ENCODE peak calls at places on chromosomes 16 and 17, in four cellular contexts. R is fibroblast of villous mesenchyme, C is right atrium auricular region, U is cardiac muscle cell. A is an unnamed sample.

GRCh38 chr17:75490173-75490743 is 25.1 kb downstream of the CASKIN2 start:
- DNase-seq in R (no peak), C (no peak), U (no peak), A (no peak)

GRCh38 chr17:12201294-12201693 is 180.6 kb downstream of the MAP2K4 start:
- DNase-seq in U (no peak), C (no peak), R (no peak), A (no peak)

GRCh38 chr17:83012161-83012800 is 67.1 kb upstream of the METRNL start:
- DNase-seq in R (no peak), U (no peak), C (no peak), A (no peak)

GRCh38 chr16:1283996-1284592 is 25.3 kb upstream of the UBE2I start:
- DNase-seq in C (no peak), U (no peak), R (no peak), A (no peak)

GRCh38 chr17:41835800-41836549 is at the start of gene NT5C3B:
- DNase-seq in R (peak), C (no peak), U (peak), A (no peak)

GRCh38 chr17:45172541-45173286 is 11.0 kb downstream of the HEXIM2 start:
- DNase-seq in C (no peak), U (no peak), R (peak), A (peak)

GRCh38 chr16:79317026-79317425 is 283.5 kb downstream of the MAF start:
- DNase-seq in R (no peak), U (no peak), C (no peak), A (no peak)

GRCh38 chr16:75237398-75238131 is 13.9 kb downstream of the BCAR1 start:
- DNase-seq in U (no peak), C (no peak), R (no peak), A (no peak)

GRCh38 chr17:63309021-63309420 is 137.1 kb downstream of the CYB561 start:
- DNase-seq in U (no peak), R (no peak), C (no peak), A (no peak)

GRCh38 chr17:71339219-71339618 is 781.6 kb upstream of the SOX9 start:
- DNase-seq in C (no peak), R (no peak), U (no peak), A (no peak)

GRCh38 chr17:43043306-43043705 is 18.3 kb downstream of the RND2 start:
- DNase-seq in R (no peak), C (no peak), U (no peak), A (no peak)

GRCh38 chr17:73090396-73091202 is 1.9 kb downstream of the SLC39A11 start:
- DNase-seq in C (no peak), U (no peak), R (no peak), A (no peak)

GRCh38 chr16:67847064-67847861 is at the start of gene CENPT:
- DNase-seq in R (peak), C (no peak), U (peak), A (no peak)

GRCh38 chr17:48307814-48308411 is 122.1 kb downstream of the SKAP1 start:
- DNase-seq in U (peak), C (no peak), R (peak), A (no peak)

GRCh38 chr17:48308591-48308990 is 121.4 kb downstream of the SKAP1 start:
- DNase-seq in U (no peak), C (no peak), R (no peak), A (no peak)

GRCh38 chr17:48313096-48313495 is 116.9 kb downstream of the SKAP1 start:
- DNase-seq in R (no peak), C (no peak), U (no peak), A (no peak)

GRCh38 chr17:48311324-48311723 is 118.7 kb downstream of the SKAP1 start:
- DNase-seq in R (no peak), C (no peak), U (no peak), A (no peak)

GRCh38 chr17:48310748-48311213 is 119.2 kb downstream of the SKAP1 start:
- DNase-seq in R (no peak), U (peak), C (no peak), A (no peak)
- H3K4me3 ChIP-seq in R (no peak), U (no peak), C (no peak), A (no peak)

GRCh38 chr17:35766903-35767510 is 6.3 kb downstream of the C17orf50 start:
- DNase-seq in R (peak), C (no peak), U (peak), A (no peak)
- TF ChIP-seq CTCF in R (peak), C (peak), U (peak), A (peak)

GRCh38 chr16:85888405-85889331 is 10.3 kb upstream of the IRF8 start:
- DNase-seq in R (peak), C (no peak), U (no peak), A (peak)
- H3K4me3 ChIP-seq in R (no peak), C (no peak), U (no peak), A (no peak)

GRCh38 chr17:7413346-7413985 is 5.8 kb downstream of the NLGN2 start:
- DNase-seq in U (no peak), C (no peak), R (peak), A (no peak)

GRCh38 chr17:7409716-7410115 is 2.1 kb downstream of the NLGN2 start:
- DNase-seq in C (no peak), U (no peak), R (no peak), A (no peak)

GRCh38 chr17:7408863-7409262 is 1.2 kb downstream of the NLGN2 start:
- DNase-seq in U (no peak), C (no peak), R (no peak), A (no peak)

GRCh38 chr17:7410634-7411426 is 3.2 kb downstream of the NLGN2 start:
- DNase-seq in U (no peak), C (no peak), R (no peak), A (no peak)

DNA sequence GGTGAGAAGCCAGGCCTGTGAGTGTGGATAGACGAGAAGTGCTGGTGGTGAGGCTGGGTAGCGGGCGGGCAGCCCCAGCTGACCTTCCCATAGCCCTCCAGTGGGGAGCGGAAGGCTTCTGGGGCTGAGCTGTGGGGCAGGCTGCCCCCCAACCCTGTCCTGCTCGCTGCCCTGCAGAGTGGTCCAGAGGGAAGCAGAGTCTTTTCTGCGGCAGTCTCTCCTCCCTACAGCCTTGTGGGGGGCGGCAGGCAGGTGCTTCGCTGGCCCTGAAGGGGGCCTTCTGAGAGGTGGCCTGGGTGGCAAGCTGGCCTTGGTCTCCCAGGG is 3.7 kb downstream of the NLGN2 start:
- DNase-seq in U (no peak), C (no peak), R (no peak), A (no peak)
- TF ChIP-seq CTCF in U (no peak), C (no peak), R (no peak), A (no peak)

A was measured in BJ.